ENCODE peak calls at places on chromosomes 4 and X, in six cellular contexts. One of them, this sample, is unnamed.

GRCh38 chr4:153428816-153429592 is 37.2 kb upstream of the TMEM131L start:
- DNase-seq in pancreas: no peak
- DNase-seq in activated naive CD4-positive, alpha-beta T cell treated with anti-CD3 and anti-CD28 coated beads, Interleukin-2, amount 10 ng/mL, durations not matched to agents 7 days and 5 days: peak
- DNase-seq in heart left ventricle: no peak
- DNase-seq in GM12865: no peak
- DNase-seq in WTC11: no peak
- DNase-seq in this sample: no peak

GRCh38 chrX:18360867-18361266 is 6.4 kb upstream of the SCML2 start:
- DNase-seq in WTC11: no peak
- DNase-seq in heart left ventricle: no peak
- DNase-seq in activated naive CD4-positive, alpha-beta T cell treated with anti-CD3 and anti-CD28 coated beads, Interleukin-2, amount 10 ng/mL, durations not matched to agents 7 days and 5 days: no peak
- DNase-seq in GM12865: no peak
- DNase-seq in pancreas: no peak
- DNase-seq in this sample: peak

GRCh38 chr4:1187182-1187581 is 14.8 kb upstream of the SPON2 start:
- DNase-seq in GM12865: peak
- DNase-seq in activated naive CD4-positive, alpha-beta T cell treated with anti-CD3 and anti-CD28 coated beads, Interleukin-2, amount 10 ng/mL, durations not matched to agents 7 days and 5 days: peak
- DNase-seq in pancreas: no peak
- DNase-seq in heart left ventricle: no peak
- DNase-seq in WTC11: no peak
- DNase-seq in this sample: no peak

GRCh38 chrX:48498374-48498809 is 10.4 kb upstream of the PORCN start:
- DNase-seq in WTC11: no peak
- DNase-seq in activated naive CD4-positive, alpha-beta T cell treated with anti-CD3 and anti-CD28 coated beads, Interleukin-2, amount 10 ng/mL, durations not matched to agents 7 days and 5 days: no peak
- DNase-seq in heart left ventricle: no peak
- DNase-seq in pancreas: no peak
- DNase-seq in GM12865: no peak
- DNase-seq in this sample: peak

GRCh38 chrX:774536-774935 is 143.9 kb downstream of the SHOX start:
- DNase-seq in heart left ventricle: no peak
- DNase-seq in GM12865: no peak
- DNase-seq in pancreas: no peak
- DNase-seq in activated naive CD4-positive, alpha-beta T cell treated with anti-CD3 and anti-CD28 coated beads, Interleukin-2, amount 10 ng/mL, durations not matched to agents 7 days and 5 days: no peak
- DNase-seq in WTC11: no peak
- DNase-seq in this sample: no peak

GRCh38 chr4:25161599-25161960 is 1.3 kb upstream of the SEPSECS start:
- DNase-seq in heart left ventricle: no peak
- DNase-seq in activated naive CD4-positive, alpha-beta T cell treated with anti-CD3 and anti-CD28 coated beads, Interleukin-2, amount 10 ng/mL, durations not matched to agents 7 days and 5 days: no peak
- DNase-seq in WTC11: no peak
- DNase-seq in pancreas: no peak
- DNase-seq in GM12865: no peak
- DNase-seq in this sample: peak

GRCh38 chr4:140807491-140808257 is 51.5 kb upstream of the TBC1D9 start:
- DNase-seq in GM12865: peak
- DNase-seq in WTC11: no peak
- DNase-seq in pancreas: no peak
- DNase-seq in heart left ventricle: no peak
- DNase-seq in activated naive CD4-positive, alpha-beta T cell treated with anti-CD3 and anti-CD28 coated beads, Interleukin-2, amount 10 ng/mL, durations not matched to agents 7 days and 5 days: no peak
- DNase-seq in this sample: no peak

GRCh38 chr4:152808670-152809069 is 28.9 kb downstream of the ARFIP1 start:
- DNase-seq in pancreas: no peak
- DNase-seq in GM12865: no peak
- DNase-seq in activated naive CD4-positive, alpha-beta T cell treated with anti-CD3 and anti-CD28 coated beads, Interleukin-2, amount 10 ng/mL, durations not matched to agents 7 days and 5 days: no peak
- DNase-seq in heart left ventricle: no peak
- DNase-seq in WTC11: peak
- DNase-seq in this sample: no peak

GRCh38 chr4:3417448-3417847 is 24.3 kb upstream of the HGFAC start:
- DNase-seq in activated naive CD4-positive, alpha-beta T cell treated with anti-CD3 and anti-CD28 coated beads, Interleukin-2, amount 10 ng/mL, durations not matched to agents 7 days and 5 days: no peak
- DNase-seq in heart left ventricle: no peak
- DNase-seq in GM12865: no peak
- DNase-seq in WTC11: no peak
- DNase-seq in pancreas: no peak
- DNase-seq in this sample: no peak